ENCODE peak calls at places on chromosomes 12 and 14, in five cellular contexts. S, Y, A, P and K are unnamed samples.
A peak's percentile ranks its signal among the peaks of the same experiment; 100 is the strongest.

GRCh38 chr12:25957898-25958253 is 606 bp upstream of the RASSF8 start:
- DNase-seq in S (no peak), Y (no peak), A (no peak), P (peak; percentile 93), K (no peak)

GRCh38 chr14:90487462-90487861 is 90.6 kb downstream of the CALM1 start:
- DNase-seq in S (no peak), Y (no peak), A (no peak), P (no peak), K (no peak)

GRCh38 chr14:98446508-98446907 is 825.5 kb downstream of the BCL11B start:
- DNase-seq in S (no peak), Y (no peak), A (no peak), P (no peak), K (no peak)

GRCh38 chr12:121814429-121815119 is 10.8 kb downstream of the SETD1B start:
- DNase-seq in S (no peak), Y (no peak), A (no peak), P (no peak), K (no peak)

GRCh38 chr14:91466192-91466591 is 43.9 kb downstream of the PPP4R3A start:
- DNase-seq in S (no peak), Y (no peak), A (no peak), P (no peak), K (no peak)

GRCh38 chr12:50069069-50069468 is 11.7 kb downstream of the ASIC1 start:
- DNase-seq in S (no peak), Y (no peak), A (no peak), P (no peak), K (no peak)

GRCh38 chr12:34108967-34109366 is 86.7 kb downstream of the ALG10 start:
- DNase-seq in S (no peak), Y (no peak), A (no peak), P (no peak), K (no peak)

GRCh38 chr14:99419905-99420304 is 60.8 kb downstream of the SETD3 start:
- DNase-seq in S (no peak), Y (no peak), A (no peak), P (no peak), K (no peak)

GRCh38 chr14:53190938-53191337 is 37.8 kb upstream of the DDHD1 start:
- DNase-seq in S (no peak), Y (no peak), A (no peak), P (no peak), K (no peak)

GRCh38 chr12:50546441-50547318 is 41.9 kb downstream of the DIP2B start:
- DNase-seq in S (no peak), Y (no peak), A (no peak), P (peak; percentile 9), K (no peak)

GRCh38 chr12:120231316-120232011 is 30.6 kb upstream of the RPLP0 start:
- DNase-seq in S (peak; percentile 59), Y (peak; percentile 84), A (peak; percentile 53), P (peak; percentile 93), K (peak; percentile 85)
- TF ChIP-seq POLR2A in S (no peak), Y (peak; percentile 76), A (no peak), P (peak; percentile 80), K (no peak)

GRCh38 chr12:68793436-68793835 is 14.5 kb upstream of the MDM2 start:
- DNase-seq in S (no peak), Y (no peak), A (no peak), P (no peak), K (no peak)
- H3K27ac ChIP-seq in S (peak overlapping the region; percentile 40), Y (no peak overlapping the region), A (no peak overlapping the region), P (no peak overlapping the region), K (no peak overlapping the region)

GRCh38 chr14:100554082-100554677 is 33.0 kb downstream of the BEGAIN start:
- DNase-seq in S (no peak), Y (no peak), A (no peak), P (no peak), K (peak; percentile 29)
- TF ChIP-seq POLR2AphosphoS5 in S (no peak), Y (no peak), A (no peak), P (no peak), K (no peak)

DNA sequence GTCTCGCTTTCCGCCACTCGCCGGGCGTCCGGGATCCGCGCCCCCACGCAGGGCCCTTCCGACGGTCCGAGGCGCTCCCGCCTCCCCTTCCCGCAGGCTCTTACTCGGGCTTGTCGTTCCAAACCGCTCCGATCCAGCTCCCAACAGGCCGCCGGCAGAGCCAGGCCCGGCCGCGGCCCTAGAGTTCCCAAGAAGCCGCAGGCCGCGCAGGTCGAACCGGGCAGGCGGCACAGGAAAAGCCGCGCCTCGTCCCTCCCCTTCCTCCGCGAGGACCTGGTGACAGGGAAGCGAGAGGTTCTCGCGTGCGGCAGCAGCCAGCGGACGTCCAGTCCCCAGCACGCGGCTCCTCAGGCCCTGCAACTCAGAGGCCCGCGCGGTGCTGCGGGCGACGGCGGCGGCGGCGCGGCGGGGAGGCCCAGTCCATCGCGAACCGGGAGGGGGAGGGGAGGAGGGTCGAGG is 277 bp downstream of the HECTD1 start:
- DNase-seq in S (peak; percentile 74), Y (no peak), A (no peak), P (no peak), K (no peak)
- TF ChIP-seq POLR2A in S (peak; percentile 57), Y (peak; percentile 29), A (no peak), P (peak; percentile 66), K (peak; percentile 22)

GRCh38 chr12:93158065-93158843 is 219.5 kb upstream of the NUDT4 start:
- DNase-seq in S (no peak), Y (no peak), A (no peak), P (no peak), K (no peak)
- H3K27ac ChIP-seq in S (no peak overlapping the region), Y (no peak overlapping the region), A (no peak overlapping the region), P (no peak overlapping the region), K (no peak overlapping the region)

DNA sequence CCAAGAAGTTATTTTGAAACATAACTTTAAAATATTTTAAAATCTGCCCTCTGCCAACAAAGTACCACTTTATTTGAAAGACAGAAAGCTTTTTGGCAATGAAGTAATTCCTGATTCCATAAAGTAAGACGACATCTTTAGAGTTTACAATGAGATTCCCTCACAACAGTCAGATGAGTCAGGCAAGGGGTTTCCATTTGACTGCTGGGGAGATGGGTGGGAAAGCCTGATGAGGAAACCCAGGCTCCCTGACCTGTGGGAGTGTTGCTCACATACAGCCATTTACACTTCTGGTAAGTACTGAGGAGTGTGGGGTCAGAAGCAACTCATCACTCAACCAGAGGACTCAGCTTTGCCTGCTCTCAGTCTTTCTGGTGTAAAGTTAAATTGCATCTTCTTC is 10.2 kb downstream of the KITLG start:
- DNase-seq in S (no peak), Y (no peak), A (no peak), P (peak; percentile 42), K (no peak)
- TF ChIP-seq POLR2AphosphoS5 in S (no peak), Y (no peak), A (no peak), P (no peak), K (no peak)

GRCh38 chr14:22871200-22871961 is at the start of gene LRP10:
- DNase-seq in S (peak; percentile 94), Y (no peak), A (peak; percentile 95), P (peak; percentile 90), K (peak; percentile 95)
- TF ChIP-seq POLR2A in S (peak; percentile 72), Y (peak; percentile 21), A (no peak), P (peak; percentile 64), K (peak; percentile 92)

DNA sequence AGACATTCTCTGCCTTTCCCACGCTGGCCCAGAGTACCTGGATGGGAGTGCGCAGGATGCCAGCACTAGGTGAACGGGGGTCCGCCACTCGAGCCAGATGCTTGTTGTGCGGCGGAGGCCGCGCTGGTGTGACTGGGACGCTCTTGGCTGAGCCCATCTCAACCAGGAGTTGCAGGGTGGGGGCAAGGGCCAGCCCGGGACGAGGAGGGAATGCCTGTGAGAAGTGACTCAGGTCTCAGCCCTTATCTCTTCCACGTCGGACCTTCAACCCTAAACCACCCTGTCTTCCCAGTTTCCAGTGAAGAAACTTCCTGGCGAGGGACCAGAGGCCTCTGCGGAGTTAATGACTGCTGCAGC is 312 bp downstream of the CDCA3 start:
- DNase-seq in S (no peak), Y (no peak), A (peak; percentile 51), P (no peak), K (no peak)
- H3K27ac ChIP-seq in S (no peak overlapping the region), Y (no peak overlapping the region), A (peak overlapping the region; percentile 82), P (no peak overlapping the region), K (peak overlapping the region; percentile 88)

DNA sequence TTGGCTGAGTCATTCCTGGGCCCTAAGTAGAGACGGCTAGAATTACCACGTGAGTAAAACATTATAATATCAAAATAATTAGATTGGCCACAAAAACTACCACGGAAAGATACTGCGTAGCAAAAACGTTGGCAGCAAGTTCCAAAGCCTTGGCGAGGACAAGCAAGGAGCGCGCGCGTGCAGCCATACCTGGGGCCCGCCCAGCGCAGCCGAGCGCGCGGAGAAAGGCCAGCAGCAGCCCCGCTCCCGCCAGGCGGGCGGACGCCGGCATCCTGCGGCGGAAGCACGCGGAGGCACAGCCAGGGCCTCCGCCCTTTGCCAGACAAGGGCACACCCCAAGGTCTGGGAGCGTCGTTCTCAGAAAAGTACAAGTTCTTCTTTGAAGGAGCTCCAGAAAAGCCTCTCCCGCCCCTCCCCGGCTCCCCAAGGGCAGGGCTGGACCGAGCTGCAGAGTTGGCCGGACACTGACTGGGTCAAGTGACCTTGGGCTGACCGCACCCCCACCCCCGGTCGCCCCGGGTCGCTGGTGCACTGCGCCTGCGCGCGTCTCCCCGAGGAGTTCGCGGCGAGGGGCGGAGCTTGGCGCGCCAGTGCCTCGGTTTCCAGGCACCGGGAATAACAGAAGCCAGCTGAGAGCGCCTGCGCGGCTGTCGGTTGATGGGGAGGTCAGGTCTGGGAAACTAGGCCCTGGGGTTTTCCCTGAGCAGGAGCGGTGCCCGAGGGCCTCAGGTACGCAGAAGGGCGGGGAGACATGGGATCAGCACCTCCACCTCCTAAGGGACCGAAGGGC is at the start of gene ZC2HC1C:
- DNase-seq in S (peak; percentile 95), Y (peak; percentile 83), A (peak; percentile 89), P (peak; percentile 91), K (peak; percentile 96)
- TF ChIP-seq POLR2AphosphoS5 in S (peak; percentile 79), Y (peak; percentile 79), A (peak; percentile 86), P (peak; percentile 88), K (peak; percentile 78)